ENCODE peak calls at places on chromosomes 12 and 14, in four cellular contexts. One of them, this sample, is unnamed.

GRCh38 chr12:22231836-22232235 is 102.7 kb downstream of the ST8SIA1 start:
- DNase-seq in HepG2: no peak
- DNase-seq in K562: no peak
- DNase-seq in HCT116: no peak
- DNase-seq in this sample: no peak

GRCh38 chr12:98856897-98857540 is 211.9 kb downstream of the APAF1 start:
- DNase-seq in HepG2: no peak
- DNase-seq in K562: no peak
- DNase-seq in HCT116: no peak
- DNase-seq in this sample: no peak

GRCh38 chr12:15404485-15404884 is 82.2 kb downstream of the PTPRO start:
- DNase-seq in HepG2: no peak
- DNase-seq in K562: no peak
- DNase-seq in HCT116: no peak
- DNase-seq in this sample: no peak

GRCh38 chr12:85057370-85057963 is 21.3 kb downstream of the LRRIQ1 start:
- DNase-seq in HepG2: peak
- DNase-seq in K562: peak
- DNase-seq in HCT116: peak
- DNase-seq in this sample: peak

GRCh38 chr12:119780786-119781434 is 96.2 kb downstream of the CIT start:
- DNase-seq in HepG2: peak
- DNase-seq in K562: peak
- DNase-seq in HCT116: peak
- DNase-seq in this sample: no peak

GRCh38 chr12:109730306-109731145 is 16.9 kb downstream of the FAM222A start:
- DNase-seq in HepG2: no peak
- DNase-seq in K562: no peak
- DNase-seq in HCT116: no peak
- DNase-seq in this sample: no peak

GRCh38 chr12:108205864-108206263 is 76.8 kb downstream of the WSCD2 start:
- DNase-seq in HepG2: no peak
- DNase-seq in K562: no peak
- DNase-seq in HCT116: no peak
- DNase-seq in this sample: no peak

GRCh38 chr12:50401383-50402155 is 884 bp downstream of the LARP4 start:
- DNase-seq in HepG2: no peak
- DNase-seq in K562: peak
- DNase-seq in HCT116: no peak
- DNase-seq in this sample: no peak

GRCh38 chr14:100417466-100417865 is 94.3 kb downstream of the SLC25A47 start:
- DNase-seq in HepG2: peak
- DNase-seq in K562: peak
- DNase-seq in HCT116: peak
- DNase-seq in this sample: peak

GRCh38 chr12:82838123-82838522 is 151.4 kb downstream of the TMTC2 start:
- DNase-seq in HepG2: no peak
- DNase-seq in K562: no peak
- DNase-seq in HCT116: no peak
- DNase-seq in this sample: no peak

GRCh38 chr14:55926007-55926406 is 192.2 kb upstream of the PELI2 start:
- DNase-seq in HepG2: peak
- DNase-seq in K562: no peak
- DNase-seq in HCT116: no peak
- DNase-seq in this sample: no peak

GRCh38 chr12:49131973-49132461 is 822 bp upstream of the TUBA1B start:
- DNase-seq in HepG2: no peak
- DNase-seq in K562: no peak
- DNase-seq in HCT116: no peak
- DNase-seq in this sample: peak

GRCh38 chr12:23221066-23221465 is 596.1 kb downstream of the ETNK1 start:
- DNase-seq in HepG2: no peak
- DNase-seq in K562: no peak
- DNase-seq in HCT116: no peak
- DNase-seq in this sample: no peak

GRCh38 chr14:68268719-68269118 is 449.1 kb downstream of the RAD51B start:
- DNase-seq in HepG2: no peak
- DNase-seq in K562: no peak
- DNase-seq in HCT116: no peak
- DNase-seq in this sample: no peak

GRCh38 chr12:93813181-93813580 is 136.0 kb downstream of the CRADD start:
- DNase-seq in HepG2: no peak
- DNase-seq in K562: no peak
- DNase-seq in HCT116: no peak
- DNase-seq in this sample: no peak

GRCh38 chr12:93819048-93819491 is 141.9 kb downstream of the CRADD start:
- DNase-seq in HepG2: no peak
- DNase-seq in K562: no peak
- DNase-seq in HCT116: no peak
- DNase-seq in this sample: no peak

GRCh38 chr12:93812616-93813015 is 135.4 kb downstream of the CRADD start:
- DNase-seq in HepG2: no peak
- DNase-seq in K562: no peak
- DNase-seq in HCT116: no peak
- DNase-seq in this sample: no peak

GRCh38 chr12:93818488-93819047 is 141.4 kb downstream of the CRADD start:
- DNase-seq in HepG2: no peak
- DNase-seq in K562: no peak
- DNase-seq in HCT116: no peak
- DNase-seq in this sample: no peak

GRCh38 chr12:93813972-93814821 is 137.0 kb downstream of the CRADD start:
- DNase-seq in HepG2: peak
- DNase-seq in K562: peak
- DNase-seq in HCT116: no peak
- DNase-seq in this sample: no peak
- TF ChIP-seq REST in HepG2: no peak
- TF ChIP-seq REST in K562: no peak
- TF ChIP-seq REST in HCT116: no peak
- TF ChIP-seq REST in this sample: no peak

GRCh38 chr12:24360057-24360456 is 410.6 kb upstream of the SOX5 start:
- DNase-seq in HepG2: no peak
- DNase-seq in K562: no peak
- DNase-seq in HCT116: no peak
- DNase-seq in this sample: no peak

GRCh38 chr12:24360461-24360860 is 411.0 kb upstream of the SOX5 start:
- DNase-seq in HepG2: no peak
- DNase-seq in K562: no peak
- DNase-seq in HCT116: no peak
- DNase-seq in this sample: no peak

GRCh38 chr12:24361860-24362581 is 412.6 kb upstream of the SOX5 start:
- DNase-seq in HepG2: no peak
- DNase-seq in K562: no peak
- DNase-seq in HCT116: no peak
- DNase-seq in this sample: no peak

GRCh38 chr12:24359418-24359817 is 409.9 kb upstream of the SOX5 start:
- DNase-seq in HepG2: no peak
- DNase-seq in K562: no peak
- DNase-seq in HCT116: no peak
- DNase-seq in this sample: no peak

GRCh38 chr12:24360907-24361306 is 411.4 kb upstream of the SOX5 start:
- DNase-seq in HepG2: peak
- DNase-seq in K562: no peak
- DNase-seq in HCT116: no peak
- DNase-seq in this sample: no peak
- TF ChIP-seq TCF7L2 in HepG2: no peak
- TF ChIP-seq TCF7L2 in K562: no peak
- TF ChIP-seq TCF7L2 in HCT116: no peak
- TF ChIP-seq TCF7L2 in this sample: no peak

GRCh38 chr14:94407906-94408305 is 19.5 kb upstream of the SERPINA1 start:
- DNase-seq in HepG2: no peak
- DNase-seq in K562: no peak
- DNase-seq in HCT116: no peak
- DNase-seq in this sample: no peak
- TF ChIP-seq REST in HepG2: no peak
- TF ChIP-seq REST in K562: no peak
- TF ChIP-seq REST in HCT116: no peak
- TF ChIP-seq REST in this sample: no peak

GRCh38 chr12:13339538-13339937 is 143.0 kb downstream of the EMP1 start:
- DNase-seq in HepG2: peak
- DNase-seq in K562: no peak
- DNase-seq in HCT116: peak
- DNase-seq in this sample: no peak

GRCh38 chr12:13339091-13339490 is 142.6 kb downstream of the EMP1 start:
- DNase-seq in HepG2: no peak
- DNase-seq in K562: no peak
- DNase-seq in HCT116: no peak
- DNase-seq in this sample: no peak

GRCh38 chr12:13342971-13343370 is 146.4 kb downstream of the EMP1 start:
- DNase-seq in HepG2: no peak
- DNase-seq in K562: no peak
- DNase-seq in HCT116: no peak
- DNase-seq in this sample: no peak

GRCh38 chr12:13337786-13338185 is 141.3 kb downstream of the EMP1 start:
- DNase-seq in HepG2: no peak
- DNase-seq in K562: no peak
- DNase-seq in HCT116: no peak
- DNase-seq in this sample: no peak

GRCh38 chr12:13340149-13340548 is 143.6 kb downstream of the EMP1 start:
- DNase-seq in HepG2: no peak
- DNase-seq in K562: no peak
- DNase-seq in HCT116: no peak
- DNase-seq in this sample: no peak
- TF ChIP-seq TCF7L2 in HepG2: no peak
- TF ChIP-seq TCF7L2 in K562: no peak
- TF ChIP-seq TCF7L2 in HCT116: no peak
- TF ChIP-seq TCF7L2 in this sample: no peak

GRCh38 chr12:16914853-16915252 is 308.9 kb upstream of the LMO3 start:
- DNase-seq in HepG2: no peak
- DNase-seq in K562: no peak
- DNase-seq in HCT116: no peak
- DNase-seq in this sample: no peak
- TF ChIP-seq REST in HepG2: no peak
- TF ChIP-seq REST in K562: no peak
- TF ChIP-seq REST in HCT116: peak
- TF ChIP-seq REST in this sample: no peak

GRCh38 chr12:94714378-94714777 is 64.0 kb upstream of the TMCC3 start:
- DNase-seq in HepG2: no peak
- DNase-seq in K562: no peak
- DNase-seq in HCT116: no peak
- DNase-seq in this sample: no peak

GRCh38 chr12:94718114-94718513 is 67.8 kb upstream of the TMCC3 start:
- DNase-seq in HepG2: no peak
- DNase-seq in K562: no peak
- DNase-seq in HCT116: no peak
- DNase-seq in this sample: no peak

GRCh38 chr12:94717112-94717511 is 66.8 kb upstream of the TMCC3 start:
- DNase-seq in HepG2: no peak
- DNase-seq in K562: no peak
- DNase-seq in HCT116: no peak
- DNase-seq in this sample: no peak

GRCh38 chr12:94717656-94718055 is 67.3 kb upstream of the TMCC3 start:
- DNase-seq in HepG2: no peak
- DNase-seq in K562: no peak
- DNase-seq in HCT116: no peak
- DNase-seq in this sample: no peak

GRCh38 chr12:94716339-94716738 is 66.0 kb upstream of the TMCC3 start:
- DNase-seq in HepG2: no peak
- DNase-seq in K562: no peak
- DNase-seq in HCT116: no peak
- DNase-seq in this sample: no peak
- TF ChIP-seq TCF7L2 in HepG2: no peak
- TF ChIP-seq TCF7L2 in K562: no peak
- TF ChIP-seq TCF7L2 in HCT116: no peak
- TF ChIP-seq TCF7L2 in this sample: no peak

GRCh38 chr12:55996715-55997534 is at the start of gene SUOX:
- DNase-seq in HepG2: peak
- DNase-seq in K562: peak
- DNase-seq in HCT116: peak
- DNase-seq in this sample: peak
- TF ChIP-seq REST in HepG2: no peak
- TF ChIP-seq REST in K562: no peak
- TF ChIP-seq REST in HCT116: no peak
- TF ChIP-seq REST in this sample: no peak

This sample was measured in Panc1.